ENCODE peak calls at places on chromosome 6, in six cellular contexts. A is tibial nerve, X is IMR-90, O is fibroblast of lung, G is A673, Z is transverse colon. L is an unnamed sample.

GRCh38 chr6:167020211-167020610 is 21.0 kb downstream of the CEP43 start:
- DNase-seq in A (no peak), X (no peak), O (no peak), G (no peak), Z (no peak), L (no peak)

GRCh38 chr6:77245026-77245425 is 218.3 kb downstream of the HTR1B start:
- DNase-seq in A (no peak), X (no peak), O (no peak), G (no peak), Z (no peak), L (no peak)

GRCh38 chr6:154226461-154226860 is 130.1 kb downstream of the IPCEF1 start:
- DNase-seq in A (no peak), X (no peak), O (no peak), G (no peak), Z (no peak), L (no peak)

GRCh38 chr6:78397537-78397936 is 469.8 kb upstream of the IRAK1BP1 start:
- DNase-seq in A (no peak), X (no peak), O (no peak), G (no peak), Z (no peak), L (no peak)

GRCh38 chr6:54060286-54060685 is 51.0 kb upstream of the MLIP start:
- DNase-seq in A (no peak), X (peak), O (peak), G (peak), Z (no peak), L (no peak)

GRCh38 chr6:18155273-18155863 is at the start of gene KDM1B:
- DNase-seq in A (peak), X (peak), O (peak), G (peak), Z (peak), L (peak)

GRCh38 chr6:35139924-35140524 is 1.1 kb downstream of the TCP11 start:
- DNase-seq in A (peak), X (peak), O (peak), G (peak), Z (peak), L (peak)

GRCh38 chr6:106519460-106520394 is 109.6 kb downstream of the RTN4IP1 start:
- DNase-seq in A (no peak), X (peak), O (peak), G (peak), Z (peak), L (peak)

GRCh38 chr6:108523697-108524096 is 37.0 kb upstream of the FOXO3 start:
- DNase-seq in A (no peak), X (no peak), O (no peak), G (no peak), Z (no peak), L (no peak)

GRCh38 chr6:143397229-143398222 is 53.0 kb downstream of the ADAT2 start:
- DNase-seq in A (peak), X (peak), O (peak), G (peak), Z (peak), L (no peak)

GRCh38 chr6:53359843-53360834 is 11.4 kb upstream of the ELOVL5 start:
- DNase-seq in A (no peak), X (peak), O (peak), G (no peak), Z (no peak), L (peak)

GRCh38 chr6:37783025-37783825 is 36.3 kb upstream of the ZFAND3 start:
- DNase-seq in A (no peak), X (peak), O (peak), G (peak), Z (no peak), L (no peak)

GRCh38 chr6:26056583-26057350 is 30.5 kb upstream of the HFE start:
- DNase-seq in A (peak), X (peak), O (peak), G (peak), Z (peak), L (peak)

GRCh38 chr6:68080074-68080473 is 555.0 kb upstream of the ADGRB3 start:
- DNase-seq in A (no peak), X (no peak), O (no peak), G (peak), Z (no peak), L (no peak)

GRCh38 chr6:51585264-51585663 is 502.1 kb downstream of the PKHD1 start:
- DNase-seq in A (no peak), X (no peak), O (no peak), G (no peak), Z (no peak), L (no peak)

DNA sequence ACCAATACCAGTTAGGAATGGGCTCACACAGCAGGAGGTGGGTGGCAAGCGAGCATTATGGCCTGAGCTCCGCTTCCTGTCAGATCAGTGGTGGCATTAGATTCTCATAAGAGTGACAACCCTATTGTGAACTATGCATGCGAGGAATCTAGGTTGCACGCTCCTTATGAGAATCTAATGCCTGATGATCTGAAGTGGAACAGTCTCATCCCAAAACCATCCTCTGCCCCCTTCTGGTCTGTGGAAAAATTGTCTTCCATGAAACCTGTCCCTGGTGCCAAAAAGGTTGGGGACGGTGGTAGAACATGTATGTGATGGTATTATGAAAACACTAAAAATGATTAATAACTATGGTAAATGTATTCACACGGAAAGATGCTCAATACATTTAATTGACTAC is 99.7 kb upstream of the HIVEP1 start:
- DNase-seq in A (no peak), X (no peak), O (no peak), G (peak), Z (no peak), L (no peak)
- TF ChIP-seq CTCF in A (no peak), X (no peak), O (no peak), G (peak), Z (no peak), L (peak)

DNA sequence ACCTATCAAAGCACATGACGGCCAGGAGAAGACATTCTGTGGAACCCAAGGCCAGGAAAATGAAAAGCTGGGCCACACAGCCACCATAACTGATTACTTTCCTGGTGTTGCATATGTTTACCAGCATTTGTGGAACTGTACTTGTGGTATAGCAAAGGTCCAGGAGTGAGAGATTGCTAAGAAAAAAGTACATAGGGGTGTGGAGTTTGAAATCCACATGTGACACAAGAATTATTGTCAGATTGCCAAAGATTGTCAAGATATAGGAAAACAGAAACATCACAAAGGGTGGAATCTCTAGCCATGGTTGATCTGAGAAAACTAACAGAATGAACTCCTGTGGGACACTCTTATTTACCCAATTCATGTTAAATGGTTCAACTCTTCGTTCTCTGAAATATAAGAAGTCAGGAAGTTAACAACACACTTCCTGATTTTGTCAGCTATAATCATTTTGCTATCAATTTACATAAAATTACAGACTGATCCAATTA is at the start of gene OR2B2:
- DNase-seq in A (no peak), X (no peak), O (no peak), G (no peak), Z (no peak), L (no peak)
- H3K27ac ChIP-seq in A (no peak), X (no peak), O (no peak), G (no peak), Z (no peak), L (no peak)

GRCh38 chr6:127192911-127193503 is 73.7 kb upstream of the RNF146 start:
- DNase-seq in A (no peak), X (peak), O (peak), G (no peak), Z (no peak), L (no peak)

GRCh38 chr6:127186889-127187288 is 68.4 kb downstream of the RSPO3 start:
- DNase-seq in A (peak), X (no peak), O (no peak), G (peak), Z (peak), L (peak)

GRCh38 chr6:127191716-127192115 is 73.2 kb downstream of the RSPO3 start:
- DNase-seq in A (no peak), X (peak), O (no peak), G (no peak), Z (no peak), L (no peak)

GRCh38 chr6:127188752-127189151 is 70.3 kb downstream of the RSPO3 start:
- DNase-seq in A (no peak), X (no peak), O (no peak), G (no peak), Z (no peak), L (no peak)

GRCh38 chr6:127190552-127190951 is 72.1 kb downstream of the RSPO3 start:
- DNase-seq in A (no peak), X (peak), O (peak), G (peak), Z (no peak), L (peak)
- TF ChIP-seq CTCF in A (no peak), X (peak), O (peak), G (peak), Z (no peak), L (peak)

GRCh38 chr6:42410861-42411260 is 40.9 kb downstream of the TRERF1 start:
- DNase-seq in A (no peak), X (no peak), O (no peak), G (no peak), Z (no peak), L (no peak)
- H3K27ac ChIP-seq in A (no peak), X (no peak), O (no peak), G (no peak), Z (no peak), L (no peak)

DNA sequence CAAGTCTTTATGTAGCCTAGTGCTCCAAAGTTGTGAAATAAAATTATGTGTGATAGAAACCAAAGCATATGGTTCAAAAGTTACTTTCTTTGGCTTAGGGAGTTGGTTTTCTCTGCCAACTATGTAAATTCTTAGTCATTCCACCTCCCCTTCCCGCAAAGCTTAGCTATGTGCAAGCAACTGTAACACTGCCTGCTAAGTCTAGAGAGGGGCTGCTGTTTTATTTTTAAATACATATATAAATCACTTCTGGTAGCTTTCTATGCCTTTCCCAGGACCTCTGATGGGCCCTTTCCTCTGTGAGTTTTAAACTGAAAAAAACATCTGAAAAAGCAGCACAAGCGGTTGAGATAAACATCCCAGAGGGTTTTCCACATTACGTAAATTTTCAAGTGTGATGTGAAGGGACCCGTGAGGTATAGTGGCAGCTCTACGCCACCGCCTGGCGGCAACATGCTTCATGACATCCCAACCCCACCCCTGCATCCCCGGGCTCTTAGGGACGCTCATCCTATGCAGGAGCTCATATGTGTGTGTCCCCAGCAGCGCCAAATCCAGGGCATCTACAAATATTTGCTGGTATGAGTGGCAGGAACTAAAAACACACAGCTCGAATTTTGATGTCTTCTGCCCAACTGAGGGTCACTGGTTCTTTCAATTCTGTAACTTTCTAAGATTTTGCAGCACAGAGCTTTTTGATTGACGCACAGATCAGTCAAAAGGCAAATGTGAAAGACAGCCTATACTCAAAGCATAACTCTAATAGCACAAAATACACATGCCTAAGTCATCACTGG is 12.8 kb downstream of the SAYSD1 start:
- DNase-seq in A (no peak), X (peak), O (peak), G (no peak), Z (no peak), L (peak)
- TF ChIP-seq CTCF in A (no peak), X (peak), O (peak), G (peak), Z (no peak), L (peak)

DNA sequence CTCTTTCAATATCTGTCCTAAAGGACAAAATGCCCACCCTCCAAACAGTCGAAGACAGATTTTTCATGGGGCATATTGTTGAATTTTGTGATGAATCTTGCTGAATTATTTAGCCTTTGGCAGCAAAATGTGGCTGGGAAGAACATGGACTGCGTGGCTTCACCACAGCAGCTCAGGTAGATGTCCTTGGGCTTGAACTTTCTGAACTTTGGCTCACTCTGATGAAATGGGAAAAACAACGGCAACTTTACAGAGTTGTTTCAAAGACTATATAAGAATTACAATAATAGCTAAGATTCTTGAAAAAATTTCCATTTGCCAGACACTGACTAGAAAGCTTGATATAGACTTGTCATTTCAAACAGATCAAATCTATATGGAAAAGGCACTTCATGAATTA is 52.8 kb upstream of the IL20RA start:
- DNase-seq in A (no peak), X (no peak), O (no peak), G (no peak), Z (no peak), L (no peak)
- H3K27ac ChIP-seq in A (no peak), X (no peak), O (no peak), G (no peak), Z (no peak), L (no peak)

L was measured in OCI-LY7.